ENCODE peak calls at places on chromosome 11, in four cellular contexts. I is H1, L is sigmoid colon, K is heart left ventricle. Q is an unnamed sample.

GRCh38 chr11:82680252-82680651 is 53.4 kb downstream of the FAM181B start:
- DNase-seq in I (no peak), L (no peak), K (no peak), Q (no peak)

GRCh38 chr11:7583248-7583647 is 69.4 kb downstream of the PPFIBP2 start:
- DNase-seq in K (no peak), I (no peak), L (no peak), Q (no peak)

GRCh38 chr11:114348200-114349191 is 51.8 kb downstream of the C11orf71 start:
- DNase-seq in K (peak; percentile 25), L (no peak), I (peak; percentile 34), Q (peak; percentile 61)

GRCh38 chr11:75245356-75246005 is 4.9 kb downstream of the TPBGL start:
- DNase-seq in I (no peak), L (no peak), K (peak; percentile 4), Q (peak; percentile 34)

GRCh38 chr11:95487391-95487790 is 256.4 kb upstream of the SESN3 start:
- DNase-seq in K (no peak), L (no peak), I (no peak), Q (no peak)

GRCh38 chr11:118705111-118705741 is 25.8 kb upstream of the TREH start:
- DNase-seq in K (no peak), L (no peak), I (no peak), Q (peak; percentile 56)

GRCh38 chr11:74927496-74927895 is 21.4 kb downstream of the XRRA1 start:
- DNase-seq in K (no peak), L (no peak), I (no peak), Q (no peak)

GRCh38 chr11:93476796-93477195 is 66.4 kb downstream of the SMCO4 start:
- DNase-seq in L (no peak), I (no peak), K (no peak), Q (no peak)

GRCh38 chr11:85724750-85725465 is 38.9 kb upstream of the CCDC89 start:
- DNase-seq in I (no peak), L (no peak), K (no peak), Q (no peak)

GRCh38 chr11:2444301-2445106 is at the start of the genes KCNQ1 and TRPM5:
- DNase-seq in I (no peak), L (no peak), K (peak; percentile 55), Q (peak; percentile 90)

GRCh38 chr11:43868852-43869567 is 11.6 kb upstream of the ALKBH3 start:
- DNase-seq in I (no peak), L (no peak), K (no peak), Q (no peak)

GRCh38 chr11:114321621-114322257 is 25.5 kb downstream of the NNMT start:
- DNase-seq in K (no peak), L (no peak), I (no peak), Q (no peak)

GRCh38 chr11:92978226-92979111 is 9.0 kb downstream of the MTNR1B start:
- DNase-seq in L (no peak), K (no peak), I (no peak), Q (no peak)

GRCh38 chr11:111574373-111575230 is 27.6 kb upstream of the SIK2 start:
- DNase-seq in K (no peak), L (no peak), I (no peak), Q (no peak)

GRCh38 chr11:74701351-74701750 is 29.9 kb downstream of the CHRDL2 start:
- DNase-seq in L (no peak), I (peak; percentile 17), K (no peak), Q (no peak)

GRCh38 chr11:66686801-66687750 is 9.4 kb upstream of the RBM4B start:
- DNase-seq in I (no peak), K (no peak), L (peak; percentile 57), Q (no peak)

GRCh38 chr11:396948-397548 is 3.0 kb downstream of the PKP3 start:
- DNase-seq in L (peak; percentile 82), I (no peak), K (peak; percentile 56), Q (peak; percentile 77)

GRCh38 chr11:69817265-69818236 is 1.7 kb downstream of the FGF3 start:
- DNase-seq in K (no peak), I (no peak), L (no peak), Q (no peak)

GRCh38 chr11:109940816-109941215 is 152.4 kb upstream of the ZC3H12C start:
- DNase-seq in I (no peak), K (no peak), L (no peak), Q (no peak)

GRCh38 chr11:8033791-8034585 is 46.9 kb downstream of the EIF3F start:
- DNase-seq in L (no peak), I (no peak), K (no peak), Q (no peak)

GRCh38 chr11:19816817-19817216 is 104.2 kb downstream of the NAV2 start:
- DNase-seq in K (no peak), I (no peak), L (no peak), Q (no peak)

GRCh38 chr11:123426766-123427165 is 3.3 kb upstream of the GRAMD1B start:
- DNase-seq in I (no peak), L (no peak), K (no peak), Q (no peak)

GRCh38 chr11:29395555-29396072 is 621.2 kb downstream of the KCNA4 start:
- DNase-seq in L (no peak), K (no peak), I (no peak), Q (no peak)

GRCh38 chr11:3165152-3165705 is at the start of gene OSBPL5:
- DNase-seq in I (no peak), L (peak; percentile 90), K (peak; percentile 87), Q (no peak)

GRCh38 chr11:46367244-46367915 is 14.1 kb upstream of the MDK start:
- DNase-seq in L (peak; percentile 86), I (no peak), K (peak; percentile 73), Q (peak; percentile 85)
- H3K36me3 ChIP-seq in L (peaks cover 2% of the 10 kb centered on the region), I (peaks cover 5% of the 10 kb centered on the region), K (peaks cover 15% of the 10 kb centered on the region), Q (no peaks in the 10 kb centered on the region)

GRCh38 chr11:72123117-72123653 is 10.7 kb upstream of the ANAPC15 start:
- DNase-seq in I (no peak), K (no peak), L (no peak), Q (no peak)

GRCh38 chr11:72122607-72123006 is 10.1 kb upstream of the ANAPC15 start:
- DNase-seq in K (no peak), I (no peak), L (no peak), Q (no peak)

GRCh38 chr11:72116019-72116755 is 3.7 kb upstream of the ANAPC15 start:
- DNase-seq in L (no peak), K (no peak), I (no peak), Q (no peak)

GRCh38 chr11:72120930-72121329 is 8.4 kb upstream of the ANAPC15 start:
- DNase-seq in I (no peak), K (no peak), L (no peak), Q (no peak)

DNA sequence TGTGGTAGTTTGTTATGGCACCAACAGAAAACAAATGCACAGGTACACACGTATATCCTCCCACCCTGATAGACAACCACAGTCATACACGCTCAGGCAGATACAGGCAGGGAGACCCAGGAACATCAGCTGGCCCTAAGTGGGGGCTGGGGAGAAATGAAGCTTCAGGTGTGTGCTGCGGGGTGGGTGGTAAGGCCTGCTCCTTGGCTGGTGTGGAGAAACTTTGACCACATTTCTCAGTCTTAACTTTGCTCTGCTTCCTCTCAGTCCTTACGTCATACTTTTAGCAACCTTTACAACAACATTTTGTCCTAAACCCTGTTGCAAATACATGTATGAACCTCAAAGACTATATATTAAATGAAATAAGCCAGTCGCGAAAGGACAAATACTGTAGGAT is 6.7 kb upstream of the ANAPC15 start:
- DNase-seq in K (no peak), L (no peak), I (no peak), Q (no peak)
- TF ChIP-seq CTCF in K (no peak), L (no peak), I (no peak), Q (no peak)

GRCh38 chr11:117498791-117499190 is 171.1 kb downstream of the CEP164 start:
- DNase-seq in K (no peak), I (no peak), L (no peak), Q (no peak)

GRCh38 chr11:117497206-117497951 is 169.7 kb downstream of the CEP164 start:
- DNase-seq in K (no peak), L (no peak), I (no peak), Q (no peak)

GRCh38 chr11:117502285-117502856 is 174.7 kb downstream of the CEP164 start:
- DNase-seq in I (no peak), K (no peak), L (no peak), Q (no peak)

GRCh38 chr11:117505285-117505970 is 177.8 kb downstream of the CEP164 start:
- DNase-seq in L (no peak), K (no peak), I (no peak), Q (no peak)

DNA sequence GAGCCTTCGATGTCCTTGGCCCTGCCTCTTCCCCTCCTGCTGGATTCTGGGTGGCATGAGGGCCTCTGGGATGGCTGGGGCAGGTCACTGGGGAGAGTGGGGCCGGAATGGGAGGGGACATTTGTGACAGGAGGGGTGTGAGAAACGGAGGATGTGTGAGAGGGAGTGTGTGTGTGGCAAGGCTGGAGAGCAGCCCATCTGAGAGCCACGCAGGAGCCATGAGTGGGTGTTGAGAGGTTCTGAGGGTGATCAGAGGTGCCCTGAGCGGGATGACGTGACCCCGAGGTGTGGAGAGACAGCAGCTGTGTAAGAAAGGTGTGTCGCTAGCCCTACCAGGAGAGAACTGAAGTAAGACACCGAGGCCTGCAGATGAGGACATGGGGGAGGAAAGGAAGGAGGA is 173.8 kb downstream of the CEP164 start:
- DNase-seq in K (no peak), I (no peak), L (no peak), Q (no peak)
- TF ChIP-seq POLR2A in K (no peak), I (no peak), L (no peak), Q (no peak)

GRCh38 chr11:72876147-72876546 is 61.9 kb downstream of the ATG16L2 start:
- DNase-seq in L (no peak), I (no peak), K (no peak), Q (no peak)
- H3K36me3 ChIP-seq in L (no peaks in the 10 kb centered on the region), I (no peaks in the 10 kb centered on the region), K (no peaks in the 10 kb centered on the region), Q (no peaks in the 10 kb centered on the region)

DNA sequence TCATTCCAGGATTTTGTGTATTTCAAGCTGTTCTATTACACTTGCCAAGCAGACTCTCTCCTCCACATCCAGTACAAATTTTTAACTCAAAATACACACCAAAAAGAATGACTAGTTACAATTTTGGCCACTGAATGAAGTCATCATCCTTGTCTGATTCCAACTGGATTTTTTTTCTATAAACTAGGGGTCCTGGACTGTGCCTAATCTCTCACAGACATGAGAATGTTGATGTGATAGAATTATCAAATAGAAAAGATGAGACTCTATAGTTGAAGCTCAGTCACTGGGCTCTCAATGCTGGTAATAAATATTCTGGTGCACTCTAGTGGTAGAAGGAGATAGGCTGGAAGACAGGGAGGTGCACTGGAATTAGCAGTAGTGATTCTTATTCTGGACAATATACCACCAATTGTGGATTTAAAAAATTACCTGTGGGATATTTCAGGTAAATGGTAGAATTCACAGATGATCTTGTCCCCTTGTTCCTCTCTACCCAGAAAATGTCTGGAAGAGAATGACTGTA is 85.7 kb downstream of the FANCF start:
- DNase-seq in K (no peak), I (no peak), L (no peak), Q (no peak)
- TF ChIP-seq CTCF in K (peak; percentile 36), I (peak; percentile 58), L (no peak), Q (no peak)

DNA sequence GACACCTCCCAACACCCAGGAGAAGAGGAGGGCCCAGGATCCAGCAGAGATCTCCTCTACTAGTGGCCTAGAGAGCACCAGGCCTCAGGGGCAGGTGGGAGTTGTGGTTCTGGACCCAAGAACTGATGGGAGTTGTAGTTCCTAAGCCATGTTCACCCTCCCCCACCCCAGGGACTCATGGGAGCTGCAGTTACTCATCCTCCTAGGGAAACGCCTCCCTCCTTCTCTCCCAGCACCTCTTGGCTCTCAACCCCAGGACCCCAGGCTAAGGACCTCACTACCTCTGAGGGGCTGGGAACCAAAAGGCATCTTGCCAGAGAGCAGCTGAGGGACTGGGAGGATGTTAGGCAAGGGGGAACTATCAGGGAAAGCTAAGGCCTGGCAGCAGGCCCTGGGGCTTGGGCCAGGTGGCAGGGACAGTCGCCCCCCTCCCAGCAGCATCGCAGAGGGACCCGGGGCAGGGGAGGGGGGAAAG is 28.8 kb downstream of the SLC22A12 start:
- DNase-seq in K (peak; percentile 27), I (no peak), L (peak; percentile 86), Q (no peak)
- TF ChIP-seq POLR2A in K (no peak), I (no peak), L (no peak), Q (no peak)

Q was measured in Peyer's patch.